ENCODE peak calls at places on chromosome 11, in six cellular contexts. N, Z, E, V, F and R are unnamed samples.

GRCh38 chr11:79198203-79198897 is 242.5 kb downstream of the TENM4 start:
- DNase-seq in N (no peak), Z (no peak), E (no peak), V (no peak), F (no peak), R (no peak)

GRCh38 chr11:125517116-125517804 is 21.2 kb upstream of the FEZ1 start:
- DNase-seq in N (no peak), Z (no peak), E (peak), V (no peak), F (no peak), R (peak)

GRCh38 chr11:93775289-93775688 is 8.8 kb upstream of the MED17 start:
- DNase-seq in N (peak), Z (no peak), E (no peak), V (no peak), F (no peak), R (no peak)

GRCh38 chr11:128555606-128556005 is 31.8 kb downstream of the ETS1 start:
- DNase-seq in N (no peak), Z (no peak), E (no peak), V (no peak), F (no peak), R (peak)

GRCh38 chr11:68550485-68550817 is 89.9 kb downstream of the PPP6R3 start:
- DNase-seq in N (no peak), Z (no peak), E (no peak), V (no peak), F (no peak), R (no peak)

GRCh38 chr11:67303989-67304411 is 670 bp downstream of the SSH3 start:
- DNase-seq in N (no peak), Z (peak), E (peak), V (no peak), F (peak), R (peak)

GRCh38 chr11:40445391-40445790 is 1014.1 kb downstream of the LRRC4C start:
- DNase-seq in N (no peak), Z (no peak), E (no peak), V (no peak), F (no peak), R (no peak)

GRCh38 chr11:125451400-125452124 is 44.5 kb downstream of the FEZ1 start:
- DNase-seq in N (no peak), Z (no peak), E (peak), V (no peak), F (no peak), R (peak)

GRCh38 chr11:37110383-37110782 is 512.3 kb upstream of the RAG2 start:
- DNase-seq in N (no peak), Z (no peak), E (no peak), V (no peak), F (no peak), R (no peak)

GRCh38 chr11:123061403-123062157 is at the start of gene HSPA8:
- DNase-seq in N (peak), Z (no peak), E (peak), V (peak), F (peak), R (peak)

GRCh38 chr11:121741954-121742361 is 289.2 kb upstream of the SORL1-AS1 start:
- DNase-seq in N (no peak), Z (no peak), E (peak), V (no peak), F (no peak), R (peak)

GRCh38 chr11:11622772-11623531 is 1.1 kb upstream of the GALNT18 start:
- DNase-seq in N (no peak), Z (no peak), E (no peak), V (no peak), F (no peak), R (no peak)

GRCh38 chr11:46917109-46918086 is 952 bp downstream of the LRP4 start:
- DNase-seq in N (peak), Z (no peak), E (no peak), V (no peak), F (no peak), R (no peak)

GRCh38 chr11:124917115-124917637 is 1.9 kb upstream of the HEPN1 start:
- DNase-seq in N (no peak), Z (no peak), E (no peak), V (no peak), F (no peak), R (peak)

GRCh38 chr11:122709042-122709760 is 53.7 kb downstream of the UBASH3B start:
- DNase-seq in N (no peak), Z (no peak), E (no peak), V (peak), F (no peak), R (peak)